ENCODE peak calls at places on chromosomes 16 and 17, in nine cellular contexts. O is stimulated activated CD8-positive, alpha-beta memory T cell treated with anti-CD3 and anti-CD28 coated beads, Interleukin-4, amount 100 ng/mL, for 1 hour; Z is HTR-8/SVneo; P is central memory CD4-positive, alpha-beta T cell; W is OCI-M1; Q is CD8-positive, alpha-beta T cell; E is effector CD4-positive, alpha-beta T cell; C is uterus; R is tibial artery. H is an unnamed sample.

GRCh38 chr16:31138621-31139578 is 3.4 kb upstream of the PRSS8 start:
- DNase-seq in O (no peak), Z (peak), P (no peak), W (no peak), Q (no peak), E (no peak), C (peak), R (no peak), H (peak)

GRCh38 chr16:27359051-27359450 is 42.9 kb upstream of the IL21R start:
- DNase-seq in O (no peak), Z (no peak), P (no peak), W (no peak), Q (no peak), E (no peak), C (no peak), R (no peak), H (peak)

GRCh38 chr17:76444518-76445311 is 8.2 kb downstream of the UBE2O start:
- DNase-seq in O (no peak), Z (no peak), P (no peak), W (peak), Q (no peak), E (no peak), C (no peak), R (no peak), H (no peak)

GRCh38 chr16:86219655-86220445 is 290.5 kb upstream of the FOXF1 start:
- DNase-seq in O (no peak), Z (no peak), P (no peak), W (no peak), Q (no peak), E (no peak), C (no peak), R (no peak), H (no peak)

GRCh38 chr17:29042679-29043538 is at the start of gene PIPOX:
- DNase-seq in O (no peak), Z (peak), P (no peak), W (peak), Q (no peak), E (no peak), C (no peak), R (no peak), H (peak)

GRCh38 chr17:12365805-12366204 is 299.9 kb upstream of the MYOCD start:
- DNase-seq in O (no peak), Z (no peak), P (no peak), W (no peak), Q (no peak), E (no peak), C (peak), R (peak), H (no peak)

GRCh38 chr17:45311762-45312476 is 4.9 kb downstream of the MAP3K14 start:
- DNase-seq in O (peak), Z (no peak), P (peak), W (peak), Q (peak), E (peak), C (peak), R (no peak), H (no peak)

GRCh38 chr16:58670177-58670576 is 14.4 kb downstream of the SLC38A7 start:
- DNase-seq in O (no peak), Z (no peak), P (no peak), W (no peak), Q (no peak), E (no peak), C (no peak), R (no peak), H (no peak)

GRCh38 chr16:10835281-10835931 is 16.8 kb upstream of the TVP23A start:
- DNase-seq in O (no peak), Z (no peak), P (no peak), W (no peak), Q (no peak), E (no peak), C (no peak), R (no peak), H (no peak)